ENCODE peak calls at places on chromosomes 11 and 22, in nine cellular contexts. T, H, P, M, I, V, K, G and J are unnamed samples. For H3K9me3, the result is how much of the 10 kb centered on the place peaks cover.

GRCh38 chr11:67543585-67543984 is 20.3 kb upstream of the CABP2 start:
- DNase-seq in T (no peak), H (no peak), P (no peak), M (no peak), I (no peak), V (no peak), K (no peak), G (no peak), J (no peak)

GRCh38 chr22:22682807-22683667 is 38.6 kb downstream of the GGTLC2 start:
- DNase-seq in T (no peak), H (no peak), P (no peak), M (no peak), I (no peak), V (no peak), K (no peak), G (no peak), J (no peak)

GRCh38 chr11:66728760-66729385 is at the start of gene SPTBN2:
- DNase-seq in T (no peak), H (peak), P (peak), M (no peak), I (no peak), V (no peak), K (no peak), G (no peak), J (no peak)

GRCh38 chr11:133956650-133957633 is at the start of gene IGSF9B:
- DNase-seq in T (peak), H (peak), P (peak), M (peak), I (no peak), V (peak), K (peak), G (peak), J (peak)

GRCh38 chr11:15248749-15249148 is 134.0 kb downstream of the INSC start:
- DNase-seq in T (no peak), H (no peak), P (no peak), M (no peak), I (no peak), V (no peak), K (no peak), G (no peak), J (no peak)

GRCh38 chr11:530960-531825 is 4.2 kb downstream of the HRAS start:
- DNase-seq in T (no peak), H (no peak), P (peak), M (no peak), I (no peak), V (no peak), K (no peak), G (no peak), J (no peak)

GRCh38 chr11:36400768-36401455 is 104.8 kb downstream of the PRR5L start:
- DNase-seq in T (no peak), H (no peak), P (no peak), M (no peak), I (no peak), V (no peak), K (no peak), G (peak), J (no peak)

GRCh38 chr11:35584321-35584720 is 33.9 kb upstream of the FJX1 start:
- DNase-seq in T (no peak), H (no peak), P (no peak), M (no peak), I (no peak), V (peak), K (no peak), G (no peak), J (no peak)

GRCh38 chr11:48129697-48130395 is 86.8 kb upstream of the OR4B1 start:
- DNase-seq in T (no peak), H (no peak), P (no peak), M (no peak), I (no peak), V (no peak), K (no peak), G (no peak), J (no peak)

GRCh38 chr22:27515091-27515523 is 286.4 kb downstream of the MN1 start:
- DNase-seq in T (no peak), H (no peak), P (no peak), M (peak), I (no peak), V (no peak), K (no peak), G (no peak), J (peak)

GRCh38 chr11:130454495-130455262 is 6.2 kb downstream of the ADAMTS15 start:
- DNase-seq in T (no peak), H (no peak), P (no peak), M (peak), I (no peak), V (no peak), K (no peak), G (no peak), J (no peak)

GRCh38 chr11:23932485-23932898 is 564.4 kb upstream of the LUZP2 start:
- DNase-seq in T (no peak), H (no peak), P (peak), M (no peak), I (no peak), V (peak), K (no peak), G (no peak), J (no peak)

GRCh38 chr11:96303067-96303466 is 39.9 kb downstream of the MAML2 start:
- DNase-seq in T (no peak), H (no peak), P (peak), M (no peak), I (no peak), V (peak), K (peak), G (no peak), J (no peak)

GRCh38 chr22:49959782-49960158 is 802 bp upstream of the PIM3 start:
- DNase-seq in T (no peak), H (no peak), P (no peak), M (no peak), I (no peak), V (peak), K (peak), G (peak), J (peak)

GRCh38 chr11:104713366-104713765 is 184.9 kb downstream of the CASP12 start:
- DNase-seq in T (no peak), H (no peak), P (no peak), M (no peak), I (no peak), V (no peak), K (no peak), G (no peak), J (no peak)

GRCh38 chr22:46741974-46742519 is 4.0 kb upstream of the CERK start:
- DNase-seq in T (no peak), H (no peak), P (no peak), M (no peak), I (no peak), V (no peak), K (no peak), G (no peak), J (no peak)

GRCh38 chr11:68041617-68042218 is 2.9 kb downstream of the TCIRG1 start:
- DNase-seq in T (no peak), H (no peak), P (no peak), M (no peak), I (no peak), V (no peak), K (no peak), G (peak), J (no peak)

GRCh38 chr11:46253258-46254134 is 24.0 kb upstream of the CREB3L1 start:
- DNase-seq in T (no peak), H (no peak), P (peak), M (no peak), I (no peak), V (no peak), K (no peak), G (no peak), J (no peak)

GRCh38 chr11:15258433-15259350 is 144.0 kb downstream of the INSC start:
- DNase-seq in T (peak), H (peak), P (peak), M (no peak), I (no peak), V (peak), K (peak), G (no peak), J (no peak)

GRCh38 chr11:108562746-108563581 is 30.6 kb downstream of the EXPH5 start:
- DNase-seq in T (no peak), H (no peak), P (no peak), M (no peak), I (no peak), V (peak), K (no peak), G (no peak), J (no peak)

GRCh38 chr11:34145847-34146381 is 40.5 kb downstream of the NAT10 start:
- DNase-seq in T (no peak), H (no peak), P (no peak), M (no peak), I (no peak), V (no peak), K (no peak), G (no peak), J (no peak)

GRCh38 chr11:14861680-14862079 is 30.4 kb downstream of the CYP2R1 start:
- DNase-seq in T (no peak), H (no peak), P (peak), M (no peak), I (no peak), V (no peak), K (peak), G (peak), J (no peak)

GRCh38 chr11:76365038-76365679 is 15.8 kb downstream of the THAP12 start:
- DNase-seq in T (no peak), H (no peak), P (no peak), M (no peak), I (no peak), V (no peak), K (peak), G (no peak), J (no peak)

GRCh38 chr22:32354360-32355351 is 3.0 kb upstream of the RFPL3 start:
- DNase-seq in T (peak), H (no peak), P (no peak), M (no peak), I (no peak), V (peak), K (no peak), G (no peak), J (no peak)

DNA sequence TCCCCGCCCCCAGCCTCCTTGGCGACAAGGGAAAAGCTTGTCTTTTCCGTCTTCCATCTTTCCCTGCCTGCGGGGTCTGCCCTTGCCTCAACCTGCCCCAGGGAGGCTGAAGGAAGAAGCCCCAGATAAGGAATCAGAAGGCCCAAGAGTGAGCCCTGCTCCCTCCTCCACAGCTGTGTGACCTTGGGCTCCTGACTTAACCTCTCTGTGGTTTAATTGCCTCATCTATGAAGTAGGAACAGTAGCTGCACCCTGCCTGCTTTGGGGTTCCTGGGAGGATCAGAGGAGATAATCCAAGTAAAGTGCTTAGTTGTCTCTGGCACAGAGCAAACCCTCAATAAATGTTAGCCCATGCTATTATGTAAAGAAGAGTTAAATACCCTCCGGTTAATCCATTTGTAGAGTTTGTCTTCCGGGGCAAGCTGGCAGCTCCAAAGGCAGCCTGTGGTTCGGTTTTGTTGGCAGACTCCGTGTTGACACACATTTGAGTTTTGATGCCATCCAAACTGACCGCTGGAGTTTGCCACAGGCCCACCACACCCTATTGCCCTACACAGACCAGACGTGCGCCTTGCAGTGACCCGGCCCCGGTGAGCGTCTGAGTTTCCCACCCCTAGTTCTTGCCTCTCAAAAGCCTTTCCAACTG is 25.3 kb downstream of the ELFN2 start:
- DNase-seq in T (no peak), H (no peak), P (no peak), M (no peak), I (no peak), V (no peak), K (no peak), G (peak), J (no peak)
- H3K4me3 ChIP-seq in T (no peak), H (no peak), P (no peak), M (no peak), I (no peak), V (no peak), K (no peak), G (no peak), J (no peak)

GRCh38 chr22:45201678-45202332 is 38.1 kb downstream of the NUP50 start:
- DNase-seq in T (no peak), H (no peak), P (no peak), M (no peak), I (no peak), V (peak), K (no peak), G (no peak), J (no peak)
- H3K27ac ChIP-seq in T (no peak), H (no peak), P (no peak), M (no peak), I (no peak), V (no peak), K (no peak), G (no peak), J (no peak)

DNA sequence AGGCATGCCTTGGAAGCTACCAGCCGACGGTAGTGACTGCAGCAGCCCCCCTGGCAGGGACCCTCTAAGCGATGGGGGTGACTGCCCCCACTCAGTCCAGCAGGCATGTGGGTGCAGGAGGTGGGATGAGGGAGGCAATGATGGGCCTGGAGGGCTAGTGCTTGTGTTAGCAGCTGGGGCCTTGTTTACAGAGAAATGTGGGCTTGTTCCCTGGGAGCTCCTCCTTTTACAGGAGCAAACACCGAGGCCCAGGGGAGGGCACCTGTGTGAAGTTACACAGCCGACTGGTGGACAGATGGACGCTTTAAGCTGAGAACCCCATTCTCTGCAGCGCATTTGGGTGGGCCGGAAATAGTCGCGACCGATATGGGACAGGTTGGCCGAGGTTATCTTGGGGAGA is 111.5 kb downstream of the MORC2 start:
- DNase-seq in T (no peak), H (no peak), P (peak), M (no peak), I (no peak), V (no peak), K (no peak), G (no peak), J (no peak)
- H3K9me3 ChIP-seq in T (under half), H (under half), P (under half), M (under half), I (under half), V (under half), K (under half), G (under half), J (under half)

GRCh38 chr22:41047741-41048140 is 44.7 kb upstream of the EP300 start:
- DNase-seq in T (no peak), H (no peak), P (no peak), M (no peak), I (no peak), V (no peak), K (peak), G (no peak), J (no peak)

GRCh38 chr22:41050873-41051272 is 41.5 kb upstream of the EP300 start:
- DNase-seq in T (no peak), H (no peak), P (no peak), M (no peak), I (no peak), V (no peak), K (no peak), G (no peak), J (no peak)

GRCh38 chr22:41048791-41049717 is 43.3 kb upstream of the EP300 start:
- DNase-seq in T (no peak), H (peak), P (peak), M (peak), I (no peak), V (peak), K (peak), G (no peak), J (peak)

GRCh38 chr22:41057076-41057475 is 35.3 kb upstream of the EP300 start:
- DNase-seq in T (no peak), H (no peak), P (no peak), M (no peak), I (no peak), V (no peak), K (no peak), G (no peak), J (no peak)

GRCh38 chr22:41052661-41053490 is 39.5 kb upstream of the EP300 start:
- DNase-seq in T (no peak), H (no peak), P (peak), M (no peak), I (no peak), V (peak), K (no peak), G (no peak), J (no peak)
- H3K4me3 ChIP-seq in T (no peak), H (no peak), P (no peak), M (no peak), I (no peak), V (no peak), K (no peak), G (no peak), J (no peak)

GRCh38 chr11:2300290-2300935 is 1.3 kb downstream of the C11orf21 start:
- DNase-seq in T (no peak), H (no peak), P (no peak), M (no peak), I (no peak), V (no peak), K (no peak), G (peak), J (no peak)
- H3K27ac ChIP-seq in T (no peak), H (no peak), P (no peak), M (peak), I (no peak), V (no peak), K (no peak), G (no peak), J (peak)

GRCh38 chr11:41613321-41613720 is 153.9 kb upstream of the LRRC4C start:
- DNase-seq in T (no peak), H (no peak), P (no peak), M (no peak), I (no peak), V (peak), K (no peak), G (no peak), J (no peak)
- H3K9me3 ChIP-seq in T (under half), H (under half), P (under half), M (under half), I (under half), V (under half), K (under half), G (under half), J (under half)

GRCh38 chr11:64372802-64373597 is 14.0 kb downstream of the RPS6KA4 start:
- DNase-seq in T (peak), H (no peak), P (no peak), M (no peak), I (no peak), V (no peak), K (peak), G (no peak), J (no peak)
- H3K4me3 ChIP-seq in T (peak), H (no peak), P (no peak), M (no peak), I (no peak), V (no peak), K (no peak), G (no peak), J (no peak)

GRCh38 chr11:102473543-102473942 is 21.0 kb upstream of the TMEM123 start:
- DNase-seq in T (no peak), H (no peak), P (no peak), M (no peak), I (no peak), V (no peak), K (no peak), G (no peak), J (no peak)
- H3K27ac ChIP-seq in T (no peak), H (no peak), P (no peak), M (no peak), I (no peak), V (no peak), K (no peak), G (no peak), J (no peak)

DNA sequence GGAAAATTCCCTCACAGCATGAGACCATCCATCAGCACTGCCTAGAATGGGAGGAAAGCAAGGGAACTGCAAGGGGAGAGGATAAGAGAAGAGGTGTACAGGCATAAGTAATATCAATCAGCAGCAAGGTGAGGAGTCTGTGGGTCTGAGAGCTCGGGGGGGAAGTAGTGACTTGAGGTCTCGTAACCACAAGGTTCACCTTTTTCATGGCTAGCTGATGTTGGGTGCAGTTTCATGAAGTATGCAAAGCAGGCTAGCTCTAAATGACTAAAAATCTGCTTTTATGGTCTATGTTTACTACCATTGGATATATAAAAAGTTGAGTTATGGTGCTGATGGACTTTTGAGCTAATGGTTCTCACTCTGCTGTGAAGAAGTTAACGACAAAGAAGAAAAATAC is 35.8 kb downstream of the OR4C6 start:
- DNase-seq in T (no peak), H (no peak), P (no peak), M (no peak), I (no peak), V (no peak), K (no peak), G (no peak), J (no peak)
- H3K9me3 ChIP-seq in T (under half), H (under half), P (under half), M (under half), I (under half), V (under half), K (under half), G (under half), J (under half)

DNA sequence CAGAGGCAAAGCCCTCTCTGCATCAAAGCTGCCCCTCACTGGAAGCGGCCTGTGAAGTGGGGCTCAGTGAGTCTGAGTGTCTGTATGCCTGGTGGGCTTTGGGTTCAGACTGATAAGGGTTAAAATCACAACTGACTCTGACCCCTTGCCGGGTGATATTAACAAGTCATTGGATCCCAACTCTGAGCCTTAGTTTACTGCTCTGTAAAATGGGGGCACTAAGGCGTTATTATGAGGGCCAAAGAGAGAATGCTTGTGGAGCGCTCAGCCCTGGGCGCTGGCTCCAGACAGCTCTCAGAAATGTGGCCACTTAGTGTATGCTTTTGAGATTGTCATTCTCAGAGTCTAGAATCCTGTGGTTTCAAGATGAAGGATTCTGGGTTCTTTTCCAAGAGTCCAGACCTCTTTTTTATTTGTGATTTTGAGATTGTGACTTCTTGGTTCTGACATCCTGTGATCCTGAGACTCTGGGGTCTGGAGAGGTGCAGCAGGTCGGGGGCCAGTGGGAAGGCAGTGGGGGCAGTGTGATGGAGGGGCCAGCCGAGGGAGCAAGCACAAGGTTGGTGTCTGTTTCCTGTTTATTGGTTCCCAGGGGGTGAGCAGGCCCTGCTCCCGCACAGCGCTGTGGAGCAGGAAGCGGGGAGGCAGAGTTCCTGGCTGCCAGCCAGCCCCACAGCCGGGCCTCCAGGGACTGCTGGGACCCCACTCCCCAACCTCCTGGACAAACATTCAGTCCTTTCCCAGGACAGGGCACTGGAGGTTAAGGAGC is 13.4 kb downstream of the ARHGEF17 start:
- DNase-seq in T (no peak), H (peak), P (no peak), M (peak), I (no peak), V (no peak), K (no peak), G (no peak), J (peak)
- H3K4me3 ChIP-seq in T (no peak), H (no peak), P (no peak), M (no peak), I (no peak), V (no peak), K (no peak), G (no peak), J (no peak)